ENCODE peak calls at places on chromosomes 5 and 9, in nine cellular contexts. One of them, this sample, is unnamed.
A peak's percentile ranks its signal among the peaks of the same experiment; 100 is the strongest.

GRCh38 chr5:115542651-115543364 is 1.8 kb downstream of the FEM1C start:
- DNase-seq in Peyer's patch: no peak
- DNase-seq in CD8-positive, alpha-beta memory T cell: no peak
- DNase-seq in stimulated activated CD8-positive, alpha-beta memory T cell treated with anti-CD3 and anti-CD28 coated beads, Interleukin-12 subunit alpha, Interleukin-12 subunit beta, amount 100 ng/mL, for 1 hour: no peak
- DNase-seq in T follicular helper cell: no peak
- DNase-seq in H54: no peak
- DNase-seq in GM20000: no peak
- DNase-seq in H4: no peak
- DNase-seq in NCI-H1105 treated with DMSO at 0.1 percent for 48 hours: no peak
- DNase-seq in this sample: no peak

GRCh38 chr9:136975624-136976023 is 1.7 kb upstream of the PTGDS start:
- DNase-seq in Peyer's patch: no peak
- DNase-seq in CD8-positive, alpha-beta memory T cell: no peak
- DNase-seq in stimulated activated CD8-positive, alpha-beta memory T cell treated with anti-CD3 and anti-CD28 coated beads, Interleukin-12 subunit alpha, Interleukin-12 subunit beta, amount 100 ng/mL, for 1 hour: no peak
- DNase-seq in T follicular helper cell: no peak
- DNase-seq in H54: no peak
- DNase-seq in GM20000: no peak
- DNase-seq in H4: peak; percentile 55
- DNase-seq in NCI-H1105 treated with DMSO at 0.1 percent for 48 hours: no peak
- DNase-seq in this sample: no peak

GRCh38 chr9:129166962-129167557 is 11.0 kb downstream of the IER5L start:
- DNase-seq in Peyer's patch: peak; percentile 86
- DNase-seq in CD8-positive, alpha-beta memory T cell: no peak
- DNase-seq in stimulated activated CD8-positive, alpha-beta memory T cell treated with anti-CD3 and anti-CD28 coated beads, Interleukin-12 subunit alpha, Interleukin-12 subunit beta, amount 100 ng/mL, for 1 hour: no peak
- DNase-seq in T follicular helper cell: no peak
- DNase-seq in H54: peak; percentile 76
- DNase-seq in GM20000: peak; percentile 45
- DNase-seq in H4: peak; percentile 80
- DNase-seq in NCI-H1105 treated with DMSO at 0.1 percent for 48 hours: no peak
- DNase-seq in this sample: peak; percentile 91

GRCh38 chr9:22919423-22919822 is 472.8 kb downstream of the DMRTA1 start:
- DNase-seq in Peyer's patch: no peak
- DNase-seq in CD8-positive, alpha-beta memory T cell: no peak
- DNase-seq in stimulated activated CD8-positive, alpha-beta memory T cell treated with anti-CD3 and anti-CD28 coated beads, Interleukin-12 subunit alpha, Interleukin-12 subunit beta, amount 100 ng/mL, for 1 hour: no peak
- DNase-seq in T follicular helper cell: no peak
- DNase-seq in H54: no peak
- DNase-seq in GM20000: no peak
- DNase-seq in H4: no peak
- DNase-seq in NCI-H1105 treated with DMSO at 0.1 percent for 48 hours: no peak
- DNase-seq in this sample: no peak

GRCh38 chr9:35658894-35659220 is 765 bp downstream of the CCDC107 start:
- DNase-seq in Peyer's patch: no peak
- DNase-seq in CD8-positive, alpha-beta memory T cell: no peak
- DNase-seq in stimulated activated CD8-positive, alpha-beta memory T cell treated with anti-CD3 and anti-CD28 coated beads, Interleukin-12 subunit alpha, Interleukin-12 subunit beta, amount 100 ng/mL, for 1 hour: no peak
- DNase-seq in T follicular helper cell: no peak
- DNase-seq in H54: no peak
- DNase-seq in GM20000: no peak
- DNase-seq in H4: peak; percentile 56
- DNase-seq in NCI-H1105 treated with DMSO at 0.1 percent for 48 hours: peak; percentile 66
- DNase-seq in this sample: peak; percentile 82

GRCh38 chr9:16924311-16924915 is 53.9 kb upstream of the BNC2 start:
- DNase-seq in Peyer's patch: no peak
- DNase-seq in CD8-positive, alpha-beta memory T cell: no peak
- DNase-seq in stimulated activated CD8-positive, alpha-beta memory T cell treated with anti-CD3 and anti-CD28 coated beads, Interleukin-12 subunit alpha, Interleukin-12 subunit beta, amount 100 ng/mL, for 1 hour: no peak
- DNase-seq in T follicular helper cell: no peak
- DNase-seq in H54: no peak
- DNase-seq in GM20000: no peak
- DNase-seq in H4: no peak
- DNase-seq in NCI-H1105 treated with DMSO at 0.1 percent for 48 hours: no peak
- DNase-seq in this sample: no peak

GRCh38 chr5:68419637-68420452 is 204.3 kb downstream of the PIK3R1 start:
- DNase-seq in Peyer's patch: peak; percentile 72
- DNase-seq in CD8-positive, alpha-beta memory T cell: no peak
- DNase-seq in stimulated activated CD8-positive, alpha-beta memory T cell treated with anti-CD3 and anti-CD28 coated beads, Interleukin-12 subunit alpha, Interleukin-12 subunit beta, amount 100 ng/mL, for 1 hour: no peak
- DNase-seq in T follicular helper cell: no peak
- DNase-seq in H54: peak; percentile 12
- DNase-seq in GM20000: no peak
- DNase-seq in H4: no peak
- DNase-seq in NCI-H1105 treated with DMSO at 0.1 percent for 48 hours: no peak
- DNase-seq in this sample: peak; percentile 80

GRCh38 chr9:20921362-20921761 is 110.1 kb downstream of the HACD4 start:
- DNase-seq in Peyer's patch: no peak
- DNase-seq in CD8-positive, alpha-beta memory T cell: no peak
- DNase-seq in stimulated activated CD8-positive, alpha-beta memory T cell treated with anti-CD3 and anti-CD28 coated beads, Interleukin-12 subunit alpha, Interleukin-12 subunit beta, amount 100 ng/mL, for 1 hour: no peak
- DNase-seq in T follicular helper cell: no peak
- DNase-seq in H54: no peak
- DNase-seq in GM20000: no peak
- DNase-seq in H4: no peak
- DNase-seq in NCI-H1105 treated with DMSO at 0.1 percent for 48 hours: no peak
- DNase-seq in this sample: no peak

GRCh38 chr9:134624119-134624826 is 17.3 kb upstream of the COL5A1 start:
- DNase-seq in Peyer's patch: peak; percentile 28
- DNase-seq in CD8-positive, alpha-beta memory T cell: no peak
- DNase-seq in stimulated activated CD8-positive, alpha-beta memory T cell treated with anti-CD3 and anti-CD28 coated beads, Interleukin-12 subunit alpha, Interleukin-12 subunit beta, amount 100 ng/mL, for 1 hour: no peak
- DNase-seq in T follicular helper cell: no peak
- DNase-seq in H54: no peak
- DNase-seq in GM20000: no peak
- DNase-seq in H4: no peak
- DNase-seq in NCI-H1105 treated with DMSO at 0.1 percent for 48 hours: no peak
- DNase-seq in this sample: peak; percentile 66

GRCh38 chr5:150190987-150191386 is 1.1 kb downstream of the SLC6A7 start:
- DNase-seq in Peyer's patch: no peak
- DNase-seq in CD8-positive, alpha-beta memory T cell: no peak
- DNase-seq in stimulated activated CD8-positive, alpha-beta memory T cell treated with anti-CD3 and anti-CD28 coated beads, Interleukin-12 subunit alpha, Interleukin-12 subunit beta, amount 100 ng/mL, for 1 hour: no peak
- DNase-seq in T follicular helper cell: no peak
- DNase-seq in H54: no peak
- DNase-seq in GM20000: no peak
- DNase-seq in H4: no peak
- DNase-seq in NCI-H1105 treated with DMSO at 0.1 percent for 48 hours: no peak
- DNase-seq in this sample: no peak

GRCh38 chr5:165057156-165057555 is 1551.7 kb downstream of the MAT2B start:
- DNase-seq in Peyer's patch: no peak
- DNase-seq in CD8-positive, alpha-beta memory T cell: no peak
- DNase-seq in stimulated activated CD8-positive, alpha-beta memory T cell treated with anti-CD3 and anti-CD28 coated beads, Interleukin-12 subunit alpha, Interleukin-12 subunit beta, amount 100 ng/mL, for 1 hour: no peak
- DNase-seq in T follicular helper cell: no peak
- DNase-seq in H54: no peak
- DNase-seq in GM20000: no peak
- DNase-seq in H4: peak; percentile 12
- DNase-seq in NCI-H1105 treated with DMSO at 0.1 percent for 48 hours: no peak
- DNase-seq in this sample: no peak

GRCh38 chr9:117304613-117305012 is 110.2 kb downstream of the ASTN2 start:
- DNase-seq in Peyer's patch: no peak
- DNase-seq in CD8-positive, alpha-beta memory T cell: no peak
- DNase-seq in stimulated activated CD8-positive, alpha-beta memory T cell treated with anti-CD3 and anti-CD28 coated beads, Interleukin-12 subunit alpha, Interleukin-12 subunit beta, amount 100 ng/mL, for 1 hour: no peak
- DNase-seq in T follicular helper cell: no peak
- DNase-seq in H54: no peak
- DNase-seq in GM20000: no peak
- DNase-seq in H4: no peak
- DNase-seq in NCI-H1105 treated with DMSO at 0.1 percent for 48 hours: no peak
- DNase-seq in this sample: no peak

GRCh38 chr5:150801117-150801927 is 22.8 kb downstream of the SMIM3 start:
- DNase-seq in Peyer's patch: no peak
- DNase-seq in CD8-positive, alpha-beta memory T cell: peak; percentile 41
- DNase-seq in stimulated activated CD8-positive, alpha-beta memory T cell treated with anti-CD3 and anti-CD28 coated beads, Interleukin-12 subunit alpha, Interleukin-12 subunit beta, amount 100 ng/mL, for 1 hour: no peak
- DNase-seq in T follicular helper cell: no peak
- DNase-seq in H54: no peak
- DNase-seq in GM20000: no peak
- DNase-seq in H4: peak; percentile 53
- DNase-seq in NCI-H1105 treated with DMSO at 0.1 percent for 48 hours: peak; percentile 14
- DNase-seq in this sample: no peak

GRCh38 chr9:129487658-129488483 is 133.0 kb downstream of the C9orf50 start:
- DNase-seq in Peyer's patch: peak; percentile 64
- DNase-seq in CD8-positive, alpha-beta memory T cell: no peak
- DNase-seq in stimulated activated CD8-positive, alpha-beta memory T cell treated with anti-CD3 and anti-CD28 coated beads, Interleukin-12 subunit alpha, Interleukin-12 subunit beta, amount 100 ng/mL, for 1 hour: no peak
- DNase-seq in T follicular helper cell: peak; percentile 41
- DNase-seq in H54: no peak
- DNase-seq in GM20000: no peak
- DNase-seq in H4: peak; percentile 57
- DNase-seq in NCI-H1105 treated with DMSO at 0.1 percent for 48 hours: no peak
- DNase-seq in this sample: peak; percentile 54

GRCh38 chr5:31333475-31333874 is 140.0 kb downstream of the CDH6 start:
- DNase-seq in Peyer's patch: no peak
- DNase-seq in CD8-positive, alpha-beta memory T cell: no peak
- DNase-seq in stimulated activated CD8-positive, alpha-beta memory T cell treated with anti-CD3 and anti-CD28 coated beads, Interleukin-12 subunit alpha, Interleukin-12 subunit beta, amount 100 ng/mL, for 1 hour: no peak
- DNase-seq in T follicular helper cell: no peak
- DNase-seq in H54: no peak
- DNase-seq in GM20000: no peak
- DNase-seq in H4: no peak
- DNase-seq in NCI-H1105 treated with DMSO at 0.1 percent for 48 hours: no peak
- DNase-seq in this sample: no peak